ENCODE peak calls at places on chromosomes 6 and 20, in four cellular contexts. One of them, this sample, is unnamed.
A peak's percentile ranks its signal among the peaks of the same experiment; 100 is the strongest.

GRCh38 chr20:8388146-8388545 is 256.1 kb downstream of the PLCB1 start:
- DNase-seq in A673: peak; percentile 39
- DNase-seq in uterus: no peak
- DNase-seq in CD8-positive, alpha-beta T cell: no peak
- DNase-seq in this sample: peak; percentile 29

GRCh38 chr20:41428285-41428684 is 61.7 kb upstream of the EMILIN3 start:
- DNase-seq in A673: no peak
- DNase-seq in uterus: no peak
- DNase-seq in CD8-positive, alpha-beta T cell: peak; percentile 6
- DNase-seq in this sample: peak; percentile 16

GRCh38 chr6:83514877-83515466 is 2.6 kb downstream of the PRSS35 start:
- DNase-seq in A673: peak; percentile 78
- DNase-seq in uterus: no peak
- DNase-seq in CD8-positive, alpha-beta T cell: no peak
- DNase-seq in this sample: peak; percentile 80

GRCh38 chr6:71649893-71650292 is 236.5 kb upstream of the RIMS1 start:
- DNase-seq in A673: no peak
- DNase-seq in uterus: no peak
- DNase-seq in CD8-positive, alpha-beta T cell: no peak
- DNase-seq in this sample: no peak

GRCh38 chr6:56226946-56227879 is 20.2 kb downstream of the COL21A1 start:
- DNase-seq in A673: peak; percentile 75
- DNase-seq in uterus: no peak
- DNase-seq in CD8-positive, alpha-beta T cell: no peak
- DNase-seq in this sample: peak; percentile 69

GRCh38 chr20:38338849-38339520 is 7.3 kb upstream of the LBP start:
- DNase-seq in A673: no peak
- DNase-seq in uterus: no peak
- DNase-seq in CD8-positive, alpha-beta T cell: no peak
- DNase-seq in this sample: peak; percentile 46

GRCh38 chr6:118485601-118486550 is 62.2 kb upstream of the PLN start:
- DNase-seq in A673: no peak
- DNase-seq in uterus: no peak
- DNase-seq in CD8-positive, alpha-beta T cell: no peak
- DNase-seq in this sample: no peak

GRCh38 chr20:32894711-32895355 is 36.1 kb downstream of the EFCAB8 start:
- DNase-seq in A673: no peak
- DNase-seq in uterus: no peak
- DNase-seq in CD8-positive, alpha-beta T cell: no peak
- DNase-seq in this sample: no peak

GRCh38 chr6:40371621-40372020 is 215.5 kb downstream of the LRFN2 start:
- DNase-seq in A673: no peak
- DNase-seq in uterus: no peak
- DNase-seq in CD8-positive, alpha-beta T cell: no peak
- DNase-seq in this sample: no peak

GRCh38 chr20:3471397-3472021 is 691 bp downstream of the ATRN start:
- DNase-seq in A673: no peak
- DNase-seq in uterus: no peak
- DNase-seq in CD8-positive, alpha-beta T cell: peak; percentile 4
- DNase-seq in this sample: no peak

GRCh38 chr6:13655700-13656099 is 40.6 kb downstream of the NOL7 start:
- DNase-seq in A673: no peak
- DNase-seq in uterus: no peak
- DNase-seq in CD8-positive, alpha-beta T cell: no peak
- DNase-seq in this sample: no peak

GRCh38 chr6:169169375-169169774 is 84.3 kb downstream of the THBS2 start:
- DNase-seq in A673: no peak
- DNase-seq in uterus: no peak
- DNase-seq in CD8-positive, alpha-beta T cell: no peak
- DNase-seq in this sample: peak; percentile 63

GRCh38 chr6:144344651-144345050 is 59.5 kb downstream of the UTRN start:
- DNase-seq in A673: no peak
- DNase-seq in uterus: no peak
- DNase-seq in CD8-positive, alpha-beta T cell: no peak
- DNase-seq in this sample: no peak

GRCh38 chr6:170371588-170371987 is 65.0 kb downstream of the FAM120B start:
- DNase-seq in A673: no peak
- DNase-seq in uterus: no peak
- DNase-seq in CD8-positive, alpha-beta T cell: no peak
- DNase-seq in this sample: peak; percentile 15

GRCh38 chr6:56101141-56101553 is 146.2 kb downstream of the COL21A1 start:
- DNase-seq in A673: peak; percentile 88
- DNase-seq in uterus: no peak
- DNase-seq in CD8-positive, alpha-beta T cell: no peak
- DNase-seq in this sample: peak; percentile 98

GRCh38 chr6:168968228-168968627 is 285.4 kb downstream of the THBS2 start:
- DNase-seq in A673: peak; percentile 81
- DNase-seq in uterus: peak; percentile 55
- DNase-seq in CD8-positive, alpha-beta T cell: no peak
- DNase-seq in this sample: peak; percentile 86

GRCh38 chr6:80143312-80143960 is 37.0 kb downstream of the BCKDHB start:
- DNase-seq in A673: peak; percentile 70
- DNase-seq in uterus: peak; percentile 57
- DNase-seq in CD8-positive, alpha-beta T cell: no peak
- DNase-seq in this sample: peak; percentile 94

GRCh38 chr6:11425431-11425871 is 112.1 kb upstream of the TMEM170B start:
- DNase-seq in A673: no peak
- DNase-seq in uterus: no peak
- DNase-seq in CD8-positive, alpha-beta T cell: no peak
- DNase-seq in this sample: no peak

GRCh38 chr6:170279977-170280688 is 10.7 kb downstream of the DLL1 start:
- DNase-seq in A673: peak; percentile 60
- DNase-seq in uterus: peak; percentile 77
- DNase-seq in CD8-positive, alpha-beta T cell: peak; percentile 31
- DNase-seq in this sample: peak; percentile 32

GRCh38 chr6:124466949-124467348 is 495.3 kb upstream of the RNF217 start:
- DNase-seq in A673: no peak
- DNase-seq in uterus: no peak
- DNase-seq in CD8-positive, alpha-beta T cell: no peak
- DNase-seq in this sample: no peak

GRCh38 chr6:134826889-134827737 is 122.8 kb downstream of the ALDH8A1 start:
- DNase-seq in A673: no peak
- DNase-seq in uterus: peak; percentile 82
- DNase-seq in CD8-positive, alpha-beta T cell: no peak
- DNase-seq in this sample: peak; percentile 89

DNA sequence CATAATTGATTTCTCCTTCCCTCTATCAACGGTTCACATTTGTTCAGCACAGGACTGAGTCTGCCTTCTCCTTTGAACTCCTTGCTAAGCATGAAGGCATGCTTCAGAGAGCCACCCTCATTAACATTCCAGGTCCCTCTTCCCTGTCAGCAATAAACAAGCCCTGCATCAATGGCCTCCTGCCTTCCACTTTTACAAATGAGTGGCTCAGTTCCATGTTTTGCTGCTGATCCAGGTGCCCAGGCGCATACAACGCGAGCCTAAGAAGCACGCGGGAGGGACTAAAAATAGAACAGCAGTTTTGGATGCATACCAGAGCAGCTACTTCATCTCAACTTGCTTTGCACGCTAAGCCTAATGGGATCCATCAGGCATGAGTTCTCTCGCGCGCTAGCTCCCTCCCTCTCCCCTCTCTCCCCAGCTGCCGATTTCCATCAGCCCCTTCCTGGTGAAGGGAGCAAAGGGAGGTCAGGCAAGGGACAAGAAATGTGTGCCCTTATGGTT is 53.4 kb downstream of the TRAF3IP2 start:
- DNase-seq in A673: peak; percentile 87
- DNase-seq in uterus: peak; percentile 82
- DNase-seq in CD8-positive, alpha-beta T cell: no peak
- DNase-seq in this sample: peak; percentile 95
- H3K4me3 ChIP-seq in A673: no peak overlapping the region
- H3K4me3 ChIP-seq in uterus: no peak overlapping the region
- H3K4me3 ChIP-seq in CD8-positive, alpha-beta T cell: no peak overlapping the region
- H3K4me3 ChIP-seq in this sample: no peak overlapping the region

GRCh38 chr6:84967389-84967788 is 203.0 kb upstream of the TBX18 start:
- DNase-seq in A673: peak; percentile 81
- DNase-seq in uterus: no peak
- DNase-seq in CD8-positive, alpha-beta T cell: no peak
- DNase-seq in this sample: peak; percentile 85
- TF ChIP-seq CTCF in A673: peak; percentile 76
- TF ChIP-seq CTCF in uterus: no peak
- TF ChIP-seq CTCF in CD8-positive, alpha-beta T cell: no peak
- TF ChIP-seq CTCF in this sample: peak; percentile 68

GRCh38 chr20:61478611-61479305 is 226.7 kb downstream of the CDH4 start:
- DNase-seq in A673: no peak
- DNase-seq in uterus: no peak
- DNase-seq in CD8-positive, alpha-beta T cell: no peak
- DNase-seq in this sample: no peak
- H3K4me3 ChIP-seq in A673: no peak overlapping the region
- H3K4me3 ChIP-seq in uterus: no peak overlapping the region
- H3K4me3 ChIP-seq in CD8-positive, alpha-beta T cell: no peak overlapping the region
- H3K4me3 ChIP-seq in this sample: no peak overlapping the region

DNA sequence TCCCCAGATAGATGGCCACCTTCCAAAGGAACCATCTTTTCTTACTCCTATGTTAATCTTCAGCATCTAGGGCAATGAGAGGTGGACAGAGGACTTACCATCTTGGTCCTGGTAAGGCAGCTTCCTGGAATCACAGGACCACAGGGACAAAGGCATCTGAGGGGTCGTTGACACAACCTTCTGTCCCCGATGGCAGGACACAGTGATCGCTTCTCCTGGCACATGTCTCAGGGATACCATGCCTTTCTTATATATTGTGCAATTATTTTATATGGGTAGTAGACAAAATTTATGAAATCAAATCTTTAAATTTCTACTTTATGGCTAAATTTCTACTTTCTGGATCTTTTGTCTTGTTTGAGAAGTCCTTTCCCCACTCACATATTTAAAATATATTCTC is 20.1 kb downstream of the SERPINB1 start:
- DNase-seq in A673: no peak
- DNase-seq in uterus: no peak
- DNase-seq in CD8-positive, alpha-beta T cell: no peak
- DNase-seq in this sample: no peak
- TF ChIP-seq CTCF in A673: no peak
- TF ChIP-seq CTCF in uterus: no peak
- TF ChIP-seq CTCF in CD8-positive, alpha-beta T cell: no peak
- TF ChIP-seq CTCF in this sample: no peak

GRCh38 chr20:745683-746301 is 22.5 kb downstream of the SLC52A3 start:
- DNase-seq in A673: no peak
- DNase-seq in uterus: no peak
- DNase-seq in CD8-positive, alpha-beta T cell: no peak
- DNase-seq in this sample: peak; percentile 8
- H3K4me3 ChIP-seq in A673: no peak overlapping the region
- H3K4me3 ChIP-seq in uterus: no peak overlapping the region
- H3K4me3 ChIP-seq in CD8-positive, alpha-beta T cell: no peak overlapping the region
- H3K4me3 ChIP-seq in this sample: no peak overlapping the region

DNA sequence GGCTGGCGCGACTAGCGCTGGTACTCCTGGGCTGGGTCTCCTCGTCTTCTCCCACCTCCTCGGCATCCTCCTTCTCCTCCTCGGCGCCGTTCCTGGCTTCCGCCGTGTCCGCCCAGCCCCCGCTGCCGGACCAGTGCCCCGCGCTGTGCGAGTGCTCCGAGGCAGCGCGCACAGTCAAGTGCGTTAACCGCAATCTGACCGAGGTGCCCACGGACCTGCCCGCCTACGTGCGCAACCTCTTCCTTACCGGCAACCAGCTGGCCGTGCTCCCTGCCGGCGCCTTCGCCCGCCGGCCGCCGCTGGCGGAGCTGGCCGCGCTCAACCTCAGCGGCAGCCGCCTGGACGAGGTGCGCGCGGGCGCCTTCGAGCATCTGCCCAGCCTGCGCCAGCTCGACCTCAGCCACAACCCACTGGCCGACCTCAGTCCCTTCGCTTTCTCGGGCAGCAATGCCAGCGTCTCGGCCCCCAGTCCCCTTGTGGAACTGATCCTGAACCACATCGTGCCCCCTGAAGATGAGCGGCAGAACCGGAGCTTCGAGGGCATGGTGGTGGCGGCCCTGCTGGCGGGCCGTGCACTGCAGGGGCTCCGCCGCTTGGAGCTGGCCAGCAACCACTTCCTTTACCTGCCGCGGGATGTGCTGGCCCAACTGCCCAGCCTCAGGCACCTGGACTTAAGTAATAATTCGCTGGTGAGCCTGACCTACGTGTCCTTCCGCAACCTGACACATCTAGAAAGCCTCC is 1.6 kb downstream of the TPBG start:
- DNase-seq in A673: peak; percentile 43
- DNase-seq in uterus: peak; percentile 29
- DNase-seq in CD8-positive, alpha-beta T cell: no peak
- DNase-seq in this sample: peak; percentile 44
- TF ChIP-seq CTCF in A673: no peak
- TF ChIP-seq CTCF in uterus: no peak
- TF ChIP-seq CTCF in CD8-positive, alpha-beta T cell: no peak
- TF ChIP-seq CTCF in this sample: peak; percentile 5

GRCh38 chr6:158815915-158816314 is 3.3 kb downstream of the EZR start:
- DNase-seq in A673: no peak
- DNase-seq in uterus: no peak
- DNase-seq in CD8-positive, alpha-beta T cell: no peak
- DNase-seq in this sample: no peak

GRCh38 chr6:158815379-158815724 is 3.8 kb downstream of the EZR start:
- DNase-seq in A673: no peak
- DNase-seq in uterus: no peak
- DNase-seq in CD8-positive, alpha-beta T cell: no peak
- DNase-seq in this sample: no peak

GRCh38 chr6:158813032-158813431 is 6.1 kb downstream of the EZR start:
- DNase-seq in A673: no peak
- DNase-seq in uterus: no peak
- DNase-seq in CD8-positive, alpha-beta T cell: no peak
- DNase-seq in this sample: no peak

GRCh38 chr6:158810149-158811095 is 8.7 kb downstream of the EZR start:
- DNase-seq in A673: no peak
- DNase-seq in uterus: no peak
- DNase-seq in CD8-positive, alpha-beta T cell: no peak
- DNase-seq in this sample: no peak

GRCh38 chr6:158812611-158813010 is 6.6 kb downstream of the EZR start:
- DNase-seq in A673: no peak
- DNase-seq in uterus: no peak
- DNase-seq in CD8-positive, alpha-beta T cell: no peak
- DNase-seq in this sample: no peak
- H3K4me3 ChIP-seq in A673: no peak overlapping the region
- H3K4me3 ChIP-seq in uterus: no peak overlapping the region
- H3K4me3 ChIP-seq in CD8-positive, alpha-beta T cell: no peak overlapping the region
- H3K4me3 ChIP-seq in this sample: no peak overlapping the region

GRCh38 chr20:4949833-4950178 is 51.5 kb downstream of the SLC23A2 start:
- DNase-seq in A673: peak; percentile 43
- DNase-seq in uterus: no peak
- DNase-seq in CD8-positive, alpha-beta T cell: no peak
- DNase-seq in this sample: peak; percentile 66

GRCh38 chr20:4951299-4951698 is 50.0 kb downstream of the SLC23A2 start:
- DNase-seq in A673: peak; percentile 33
- DNase-seq in uterus: peak; percentile 27
- DNase-seq in CD8-positive, alpha-beta T cell: no peak
- DNase-seq in this sample: peak; percentile 88

GRCh38 chr20:4950841-4951240 is 50.5 kb downstream of the SLC23A2 start:
- DNase-seq in A673: no peak
- DNase-seq in uterus: no peak
- DNase-seq in CD8-positive, alpha-beta T cell: no peak
- DNase-seq in this sample: no peak

GRCh38 chr20:4952229-4952628 is 49.1 kb downstream of the SLC23A2 start:
- DNase-seq in A673: no peak
- DNase-seq in uterus: no peak
- DNase-seq in CD8-positive, alpha-beta T cell: no peak
- DNase-seq in this sample: no peak

GRCh38 chr20:4950437-4950836 is 50.9 kb downstream of the SLC23A2 start:
- DNase-seq in A673: no peak
- DNase-seq in uterus: no peak
- DNase-seq in CD8-positive, alpha-beta T cell: no peak
- DNase-seq in this sample: no peak
- TF ChIP-seq CTCF in A673: no peak
- TF ChIP-seq CTCF in uterus: no peak
- TF ChIP-seq CTCF in CD8-positive, alpha-beta T cell: no peak
- TF ChIP-seq CTCF in this sample: no peak

This sample was measured in cardiac fibroblast.